ENCODE peak calls at places on chromosomes 2 and 18, in nine cellular contexts. V is prostate gland, G is stomach, M is H1, H is HCT116, Z is suprapubic skin, O is K562, X is sigmoid colon, E is esophagus muscularis mucosa. T is an unnamed sample.

GRCh38 chr2:32357545-32358482 is 991 bp downstream of the BIRC6 start:
- DNase-seq in V (peak; percentile 13), G (peak; percentile 44), M (peak; percentile 71), H (peak; percentile 6), Z (peak; percentile 78), O (peak; percentile 64), X (peak; percentile 74), E (peak; percentile 91), T (peak; percentile 45)

GRCh38 chr18:62128157-62128556 is 58.7 kb downstream of the PIGN start:
- DNase-seq in V (peak; percentile 46), G (no peak), M (no peak), H (no peak), Z (no peak), O (no peak), X (no peak), E (no peak), T (no peak)

GRCh38 chr2:11697103-11697871 is 27.3 kb upstream of the NTSR2 start:
- DNase-seq in V (no peak), G (no peak), M (no peak), H (no peak), Z (peak; percentile 64), O (no peak), X (peak; percentile 84), E (no peak), T (no peak)

GRCh38 chr2:98334439-98335078 is 11.7 kb upstream of the CNGA3 start:
- DNase-seq in V (no peak), G (no peak), M (no peak), H (no peak), Z (no peak), O (no peak), X (no peak), E (no peak), T (no peak)

GRCh38 chr2:226791487-226792081 is 8.0 kb downstream of the IRS1 start:
- DNase-seq in V (peak; percentile 91), G (peak; percentile 92), M (peak; percentile 93), H (no peak), Z (peak; percentile 93), O (peak; percentile 98), X (peak; percentile 95), E (no peak), T (peak; percentile 93)

GRCh38 chr2:181174880-181175590 is 194.6 kb downstream of the UBE2E3 start:
- DNase-seq in V (no peak), G (no peak), M (no peak), H (no peak), Z (no peak), O (no peak), X (no peak), E (no peak), T (no peak)

GRCh38 chr2:46335404-46335965 is 38.3 kb downstream of the EPAS1 start:
- DNase-seq in V (no peak), G (no peak), M (peak; percentile 56), H (no peak), Z (no peak), O (no peak), X (peak; percentile 80), E (no peak), T (peak; percentile 52)

GRCh38 chr2:119545754-119546445 is 1.7 kb downstream of the CFAP221 start:
- DNase-seq in V (no peak), G (no peak), M (no peak), H (no peak), Z (no peak), O (no peak), X (no peak), E (peak; percentile 64), T (no peak)

GRCh38 chr2:215847056-215847455 is 166.3 kb downstream of the MREG start:
- DNase-seq in V (no peak), G (no peak), M (no peak), H (no peak), Z (no peak), O (no peak), X (no peak), E (peak; percentile 79), T (no peak)

GRCh38 chr2:215841175-215841816 is 172.1 kb downstream of the MREG start:
- DNase-seq in V (no peak), G (no peak), M (no peak), H (no peak), Z (no peak), O (no peak), X (no peak), E (peak; percentile 87), T (peak; percentile 47)

GRCh38 chr2:215845839-215846586 is 167.3 kb downstream of the MREG start:
- DNase-seq in V (no peak), G (no peak), M (no peak), H (no peak), Z (no peak), O (no peak), X (no peak), E (peak; percentile 4), T (no peak)

GRCh38 chr2:215839816-215840215 is 173.5 kb downstream of the MREG start:
- DNase-seq in V (no peak), G (no peak), M (no peak), H (no peak), Z (no peak), O (no peak), X (no peak), E (peak; percentile 60), T (no peak)

GRCh38 chr2:215843579-215843978 is 169.8 kb downstream of the MREG start:
- DNase-seq in V (no peak), G (no peak), M (no peak), H (peak; percentile 31), Z (no peak), O (no peak), X (no peak), E (peak; percentile 91), T (no peak)
- TF ChIP-seq POLR2AphosphoS5 in V (no peak), G (no peak), M (no peak), H (no peak), Z (no peak), O (no peak), X (no peak), E (peak; percentile 74), T (no peak)

DNA sequence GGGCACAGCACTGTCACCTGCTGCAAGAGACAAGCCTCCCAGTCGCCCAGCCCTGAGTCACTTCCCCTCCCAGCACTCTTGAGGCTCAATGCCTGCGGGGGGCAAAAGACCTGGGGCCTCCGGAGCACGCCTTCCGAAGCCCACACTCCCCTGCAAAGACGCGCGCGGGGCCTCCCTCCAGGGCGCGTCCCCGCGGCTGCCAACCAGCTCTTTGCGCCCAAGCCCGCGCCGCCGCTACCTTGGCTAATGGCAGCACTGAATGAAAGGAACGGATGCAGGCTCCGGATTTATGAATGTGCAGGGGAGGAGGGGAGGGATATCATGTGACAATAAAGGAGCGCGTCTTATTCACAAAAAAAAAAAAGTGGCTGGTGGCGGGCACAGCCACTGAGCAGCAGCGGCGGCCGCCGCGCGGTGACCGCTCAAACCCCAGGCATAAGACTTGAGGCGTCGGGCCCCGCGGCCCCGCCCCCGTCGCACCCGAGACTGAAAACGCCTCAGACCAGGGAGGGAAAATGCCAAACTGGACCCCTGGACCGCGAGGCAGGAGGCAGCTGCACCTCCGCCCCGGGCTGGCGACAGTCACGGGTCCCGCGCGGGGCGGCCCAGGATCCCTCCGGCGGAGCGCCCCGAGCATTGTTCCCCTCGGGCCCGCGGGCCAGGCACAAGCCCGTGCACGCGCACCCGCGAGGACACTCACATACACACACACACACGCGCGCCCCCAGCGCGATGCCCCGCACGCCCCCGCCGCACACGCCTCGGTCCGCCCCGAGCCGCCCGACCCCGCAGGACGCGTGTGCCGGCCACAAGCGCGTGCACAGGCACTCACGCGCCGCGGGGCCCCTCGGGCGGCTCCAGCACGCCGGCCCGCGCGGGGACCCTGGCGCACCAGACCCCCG is 1.6 kb downstream of the SPRED2 start:
- DNase-seq in V (peak; percentile 77), G (peak; percentile 62), M (peak; percentile 59), H (peak; percentile 75), Z (peak; percentile 78), O (peak; percentile 57), X (peak; percentile 81), E (no peak), T (peak; percentile 68)
- TF ChIP-seq CTCF in V (no peak), G (no peak), M (no peak), H (no peak), Z (no peak), O (no peak), X (no peak), E (no peak), T (no peak)

GRCh38 chr2:17756629-17757028 is 2.7 kb downstream of the GEN1 start:
- DNase-seq in V (no peak), G (no peak), M (no peak), H (no peak), Z (no peak), O (no peak), X (no peak), E (no peak), T (no peak)

GRCh38 chr2:17752281-17752680 is 1.3 kb downstream of the SMC6 start:
- DNase-seq in V (no peak), G (no peak), M (no peak), H (no peak), Z (no peak), O (no peak), X (no peak), E (no peak), T (no peak)

GRCh38 chr2:17752892-17753802 is 463 bp downstream of the SMC6 start:
- DNase-seq in V (peak; percentile 23), G (peak; percentile 56), M (no peak), H (no peak), Z (no peak), O (peak; percentile 67), X (peak; percentile 66), E (peak; percentile 91), T (peak; percentile 56)

GRCh38 chr2:17754773-17755425 is 961 bp downstream of the GEN1 start:
- DNase-seq in V (no peak), G (no peak), M (no peak), H (no peak), Z (no peak), O (peak; percentile 44), X (no peak), E (no peak), T (no peak)

GRCh38 chr2:17753803-17754663 is at the start of the genes GEN1 and SMC6:
- DNase-seq in V (peak; percentile 86), G (peak; percentile 92), M (peak; percentile 97), H (peak; percentile 81), Z (peak; percentile 91), O (peak; percentile 97), X (peak; percentile 93), E (peak; percentile 96), T (peak; percentile 93)
- TF ChIP-seq POLR2A in V (no peak), G (no peak), M (peak; percentile 42), H (peak; percentile 51), Z (no peak), O (peak; percentile 73), X (no peak), E (no peak), T (no peak)

GRCh38 chr2:29479566-29479965 is 364.4 kb downstream of the CLIP4 start:
- DNase-seq in V (no peak), G (no peak), M (no peak), H (no peak), Z (no peak), O (no peak), X (no peak), E (no peak), T (no peak)

GRCh38 chr2:29480423-29480822 is 365.2 kb downstream of the CLIP4 start:
- DNase-seq in V (no peak), G (no peak), M (no peak), H (no peak), Z (no peak), O (peak; percentile 42), X (no peak), E (no peak), T (peak; percentile 9)

GRCh38 chr2:29481313-29481712 is 366.1 kb downstream of the CLIP4 start:
- DNase-seq in V (no peak), G (no peak), M (no peak), H (no peak), Z (no peak), O (no peak), X (no peak), E (no peak), T (no peak)

GRCh38 chr2:29477186-29477585 is 362.0 kb downstream of the CLIP4 start:
- DNase-seq in V (no peak), G (no peak), M (no peak), H (no peak), Z (no peak), O (no peak), X (no peak), E (no peak), T (no peak)

DNA sequence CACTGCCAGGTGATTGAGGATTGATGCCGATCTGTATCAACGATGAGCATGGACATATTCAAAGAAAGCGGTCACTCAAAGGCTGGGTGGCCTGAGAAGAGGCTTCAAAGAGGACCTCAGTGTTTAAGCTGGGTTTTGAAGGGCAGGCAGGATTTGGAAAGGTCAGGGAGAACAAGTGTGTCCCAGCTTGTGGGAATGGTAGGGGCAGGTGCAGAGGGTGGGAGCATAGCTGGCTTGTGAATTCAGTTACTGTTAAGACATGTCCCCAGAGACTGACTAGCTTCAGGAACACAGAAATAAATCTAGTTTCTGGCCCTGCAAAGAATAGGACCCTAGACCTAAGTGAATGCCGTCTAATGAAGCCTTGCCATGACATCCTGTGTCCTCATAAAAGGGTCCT is 363.4 kb downstream of the CLIP4 start:
- DNase-seq in V (no peak), G (no peak), M (no peak), H (no peak), Z (no peak), O (no peak), X (no peak), E (no peak), T (no peak)
- TF ChIP-seq POLR2AphosphoS5 in V (no peak), G (no peak), M (no peak), H (no peak), Z (no peak), O (no peak), X (no peak), E (no peak), T (no peak)

T was measured in transverse colon.